ENCODE peak calls at places on chromosomes 13 and 19, in six cellular contexts. One of them, this sample, is unnamed.

GRCh38 chr13:97275265-97275664 is 53.1 kb downstream of the MBNL2 start:
- DNase-seq in A549: no peak
- DNase-seq in WERI-Rb-1: no peak
- DNase-seq in cardiac muscle cell: no peak
- DNase-seq in heart right ventricle: no peak
- DNase-seq in gastrocnemius medialis: no peak
- DNase-seq in this sample: no peak

GRCh38 chr13:93270769-93271753 is 44.5 kb downstream of the GPC6 start:
- DNase-seq in A549: no peak
- DNase-seq in WERI-Rb-1: peak
- DNase-seq in cardiac muscle cell: peak
- DNase-seq in heart right ventricle: no peak
- DNase-seq in gastrocnemius medialis: no peak
- DNase-seq in this sample: no peak

GRCh38 chr13:73075546-73075945 is 16.7 kb downstream of the KLF5 start:
- DNase-seq in A549: no peak
- DNase-seq in WERI-Rb-1: no peak
- DNase-seq in cardiac muscle cell: no peak
- DNase-seq in heart right ventricle: no peak
- DNase-seq in gastrocnemius medialis: no peak
- DNase-seq in this sample: no peak

GRCh38 chr13:41465965-41466364 is 8.6 kb downstream of the RGCC start:
- DNase-seq in A549: no peak
- DNase-seq in WERI-Rb-1: no peak
- DNase-seq in cardiac muscle cell: no peak
- DNase-seq in heart right ventricle: no peak
- DNase-seq in gastrocnemius medialis: no peak
- DNase-seq in this sample: no peak

GRCh38 chr19:56085571-56086275 is 35.4 kb downstream of the ZNF787 start:
- DNase-seq in A549: no peak
- DNase-seq in WERI-Rb-1: no peak
- DNase-seq in cardiac muscle cell: no peak
- DNase-seq in heart right ventricle: no peak
- DNase-seq in gastrocnemius medialis: no peak
- DNase-seq in this sample: no peak

GRCh38 chr19:18386543-18387251 is 739 bp downstream of the GDF15 start:
- DNase-seq in A549: no peak
- DNase-seq in WERI-Rb-1: no peak
- DNase-seq in cardiac muscle cell: no peak
- DNase-seq in heart right ventricle: no peak
- DNase-seq in gastrocnemius medialis: no peak
- DNase-seq in this sample: no peak

GRCh38 chr13:44989941-44990340 is 603 bp downstream of the GPALPP1 start:
- DNase-seq in A549: peak
- DNase-seq in WERI-Rb-1: no peak
- DNase-seq in cardiac muscle cell: peak
- DNase-seq in heart right ventricle: no peak
- DNase-seq in gastrocnemius medialis: no peak
- DNase-seq in this sample: no peak

GRCh38 chr13:24012648-24013047 is 115.3 kb upstream of the C1QTNF9B start:
- DNase-seq in A549: no peak
- DNase-seq in WERI-Rb-1: no peak
- DNase-seq in cardiac muscle cell: no peak
- DNase-seq in heart right ventricle: no peak
- DNase-seq in gastrocnemius medialis: no peak
- DNase-seq in this sample: no peak

GRCh38 chr13:80604094-80604493 is 263.2 kb upstream of the SPRY2 start:
- DNase-seq in A549: no peak
- DNase-seq in WERI-Rb-1: no peak
- DNase-seq in cardiac muscle cell: no peak
- DNase-seq in heart right ventricle: no peak
- DNase-seq in gastrocnemius medialis: peak
- DNase-seq in this sample: no peak

GRCh38 chr13:46142692-46143238 is 37.9 kb upstream of the CPB2 start:
- DNase-seq in A549: no peak
- DNase-seq in WERI-Rb-1: no peak
- DNase-seq in cardiac muscle cell: no peak
- DNase-seq in heart right ventricle: no peak
- DNase-seq in gastrocnemius medialis: no peak
- DNase-seq in this sample: no peak

GRCh38 chr13:45280751-45281634 is 60.0 kb downstream of the TPT1 start:
- DNase-seq in A549: peak
- DNase-seq in WERI-Rb-1: peak
- DNase-seq in cardiac muscle cell: peak
- DNase-seq in heart right ventricle: peak
- DNase-seq in gastrocnemius medialis: peak
- DNase-seq in this sample: no peak

GRCh38 chr19:45632468-45633196 is 6.6 kb downstream of the EML2 start:
- DNase-seq in A549: peak
- DNase-seq in WERI-Rb-1: peak
- DNase-seq in cardiac muscle cell: peak
- DNase-seq in heart right ventricle: peak
- DNase-seq in gastrocnemius medialis: peak
- DNase-seq in this sample: no peak

GRCh38 chr13:28402057-28402381 is 92.9 kb downstream of the FLT1 start:
- DNase-seq in A549: no peak
- DNase-seq in WERI-Rb-1: no peak
- DNase-seq in cardiac muscle cell: no peak
- DNase-seq in heart right ventricle: no peak
- DNase-seq in gastrocnemius medialis: no peak
- DNase-seq in this sample: no peak

GRCh38 chr13:37313383-37313782 is 207.9 kb upstream of the CSNK1A1L start:
- DNase-seq in A549: no peak
- DNase-seq in WERI-Rb-1: no peak
- DNase-seq in cardiac muscle cell: no peak
- DNase-seq in heart right ventricle: no peak
- DNase-seq in gastrocnemius medialis: no peak
- DNase-seq in this sample: no peak

GRCh38 chr13:33728271-33729037 is 89.5 kb upstream of the RFC3 start:
- DNase-seq in A549: no peak
- DNase-seq in WERI-Rb-1: no peak
- DNase-seq in cardiac muscle cell: no peak
- DNase-seq in heart right ventricle: peak
- DNase-seq in gastrocnemius medialis: no peak
- DNase-seq in this sample: no peak

GRCh38 chr13:28356506-28357064 is 138.3 kb downstream of the FLT1 start:
- DNase-seq in A549: no peak
- DNase-seq in WERI-Rb-1: no peak
- DNase-seq in cardiac muscle cell: no peak
- DNase-seq in heart right ventricle: no peak
- DNase-seq in gastrocnemius medialis: no peak
- DNase-seq in this sample: no peak

GRCh38 chr13:86563308-86563707 is 764.1 kb upstream of the SLITRK6 start:
- DNase-seq in A549: no peak
- DNase-seq in WERI-Rb-1: no peak
- DNase-seq in cardiac muscle cell: no peak
- DNase-seq in heart right ventricle: no peak
- DNase-seq in gastrocnemius medialis: no peak
- DNase-seq in this sample: no peak

GRCh38 chr19:17720487-17720839 is 1.2 kb downstream of the MAP1S start:
- DNase-seq in A549: no peak
- DNase-seq in WERI-Rb-1: no peak
- DNase-seq in cardiac muscle cell: no peak
- DNase-seq in heart right ventricle: no peak
- DNase-seq in gastrocnemius medialis: no peak
- DNase-seq in this sample: no peak

GRCh38 chr19:16587031-16588023 is 15.1 kb upstream of the SLC35E1 start:
- DNase-seq in A549: no peak
- DNase-seq in WERI-Rb-1: peak
- DNase-seq in cardiac muscle cell: peak
- DNase-seq in heart right ventricle: no peak
- DNase-seq in gastrocnemius medialis: no peak
- DNase-seq in this sample: no peak

GRCh38 chr13:94552095-94552494 is 43.9 kb downstream of the TGDS start:
- DNase-seq in A549: no peak
- DNase-seq in WERI-Rb-1: no peak
- DNase-seq in cardiac muscle cell: no peak
- DNase-seq in heart right ventricle: no peak
- DNase-seq in gastrocnemius medialis: no peak
- DNase-seq in this sample: no peak

GRCh38 chr19:32875428-32875827 is 5.9 kb upstream of the SLC7A9 start:
- DNase-seq in A549: no peak
- DNase-seq in WERI-Rb-1: peak
- DNase-seq in cardiac muscle cell: no peak
- DNase-seq in heart right ventricle: no peak
- DNase-seq in gastrocnemius medialis: no peak
- DNase-seq in this sample: no peak

GRCh38 chr19:58318297-58318696 is 8.5 kb upstream of the ZSCAN22 start:
- DNase-seq in A549: no peak
- DNase-seq in WERI-Rb-1: no peak
- DNase-seq in cardiac muscle cell: no peak
- DNase-seq in heart right ventricle: no peak
- DNase-seq in gastrocnemius medialis: no peak
- DNase-seq in this sample: no peak

GRCh38 chr13:42875448-42876269 is 94.3 kb downstream of the FAM216B start:
- DNase-seq in A549: no peak
- DNase-seq in WERI-Rb-1: no peak
- DNase-seq in cardiac muscle cell: peak
- DNase-seq in heart right ventricle: no peak
- DNase-seq in gastrocnemius medialis: no peak
- DNase-seq in this sample: no peak

GRCh38 chr13:84985860-84986259 is 813.4 kb downstream of the SLITRK6 start:
- DNase-seq in A549: no peak
- DNase-seq in WERI-Rb-1: peak
- DNase-seq in cardiac muscle cell: no peak
- DNase-seq in heart right ventricle: no peak
- DNase-seq in gastrocnemius medialis: no peak
- DNase-seq in this sample: no peak

DNA sequence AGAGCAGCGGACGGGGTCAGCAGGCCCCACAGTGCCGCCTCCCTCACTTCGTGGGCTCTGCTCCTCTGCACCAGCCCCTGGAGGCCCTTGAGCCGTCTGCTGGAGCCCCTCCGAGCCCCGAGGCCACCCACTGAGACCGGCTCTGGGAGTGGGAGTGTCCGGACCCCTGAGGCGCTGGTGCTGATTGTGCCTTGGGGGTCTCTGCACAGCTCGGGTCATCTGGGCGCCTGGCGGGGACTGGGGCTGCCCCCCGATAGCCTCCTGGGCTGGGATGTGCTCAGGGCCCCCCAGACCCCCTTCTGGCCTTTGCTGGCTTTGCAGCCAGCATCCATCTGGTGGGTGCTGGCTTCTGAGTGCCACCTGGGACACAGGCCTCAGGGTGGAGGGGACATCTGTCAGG is 15.4 kb downstream of the CBARP start:
- DNase-seq in A549: no peak
- DNase-seq in WERI-Rb-1: peak
- DNase-seq in cardiac muscle cell: no peak
- DNase-seq in heart right ventricle: no peak
- DNase-seq in gastrocnemius medialis: no peak
- DNase-seq in this sample: no peak
- TF ChIP-seq CTCF in A549: no peak
- TF ChIP-seq CTCF in WERI-Rb-1: peak
- TF ChIP-seq CTCF in cardiac muscle cell: peak
- TF ChIP-seq CTCF in heart right ventricle: no peak
- TF ChIP-seq CTCF in gastrocnemius medialis: no peak
- TF ChIP-seq CTCF in this sample: no peak

GRCh38 chr19:4064073-4064550 is 2.6 kb downstream of the ZBTB7A start:
- DNase-seq in A549: no peak
- DNase-seq in WERI-Rb-1: no peak
- DNase-seq in cardiac muscle cell: peak
- DNase-seq in heart right ventricle: peak
- DNase-seq in gastrocnemius medialis: no peak
- DNase-seq in this sample: no peak

GRCh38 chr19:4064551-4065260 is 2.0 kb downstream of the ZBTB7A start:
- DNase-seq in A549: no peak
- DNase-seq in WERI-Rb-1: peak
- DNase-seq in cardiac muscle cell: peak
- DNase-seq in heart right ventricle: peak
- DNase-seq in gastrocnemius medialis: peak
- DNase-seq in this sample: no peak

GRCh38 chr19:4061683-4062575 is 4.8 kb downstream of the ZBTB7A start:
- DNase-seq in A549: no peak
- DNase-seq in WERI-Rb-1: peak
- DNase-seq in cardiac muscle cell: no peak
- DNase-seq in heart right ventricle: no peak
- DNase-seq in gastrocnemius medialis: no peak
- DNase-seq in this sample: no peak

GRCh38 chr19:4062576-4063368 is 3.9 kb downstream of the ZBTB7A start:
- DNase-seq in A549: no peak
- DNase-seq in WERI-Rb-1: peak
- DNase-seq in cardiac muscle cell: no peak
- DNase-seq in heart right ventricle: no peak
- DNase-seq in gastrocnemius medialis: no peak
- DNase-seq in this sample: no peak

DNA sequence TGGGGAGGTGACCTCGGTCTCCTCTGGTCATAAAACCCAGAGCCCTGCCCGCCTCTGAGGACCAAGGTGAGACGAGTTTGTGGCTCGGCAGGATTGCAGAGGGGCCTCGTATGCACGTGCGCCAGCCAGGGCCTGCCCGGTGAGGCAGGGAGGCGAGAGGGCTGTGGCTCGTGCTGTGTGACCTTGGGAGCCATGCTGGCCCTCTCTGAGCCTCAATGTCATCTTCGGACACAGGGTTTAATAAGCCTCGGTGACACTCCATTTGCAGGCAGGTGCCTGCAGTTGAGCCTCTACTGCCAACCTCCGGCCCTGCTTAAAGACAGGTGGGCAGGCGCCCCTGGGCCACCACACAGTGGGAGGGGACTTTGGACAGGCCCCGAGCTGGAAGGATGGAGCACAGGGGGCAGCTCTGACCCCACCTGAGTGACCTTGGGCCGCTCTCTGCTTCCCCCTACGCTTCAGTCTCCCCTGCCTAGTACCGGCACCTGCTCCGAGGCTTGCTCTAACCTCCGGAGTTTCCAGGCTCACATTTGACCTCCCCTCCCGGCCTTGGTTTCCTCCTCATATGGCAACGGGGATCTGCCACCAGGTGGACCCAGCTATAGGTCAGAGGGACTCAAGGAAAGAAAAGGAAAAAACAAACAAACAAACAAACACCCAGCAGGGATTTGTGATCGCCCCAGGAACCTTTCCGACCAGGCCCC is 3.2 kb downstream of the ZBTB7A start:
- DNase-seq in A549: no peak
- DNase-seq in WERI-Rb-1: no peak
- DNase-seq in cardiac muscle cell: no peak
- DNase-seq in heart right ventricle: no peak
- DNase-seq in gastrocnemius medialis: no peak
- DNase-seq in this sample: no peak
- H3K27ac ChIP-seq in A549: peak
- H3K27ac ChIP-seq in WERI-Rb-1: peak
- H3K27ac ChIP-seq in cardiac muscle cell: peak
- H3K27ac ChIP-seq in heart right ventricle: peak
- H3K27ac ChIP-seq in gastrocnemius medialis: peak
- H3K27ac ChIP-seq in this sample: peak

DNA sequence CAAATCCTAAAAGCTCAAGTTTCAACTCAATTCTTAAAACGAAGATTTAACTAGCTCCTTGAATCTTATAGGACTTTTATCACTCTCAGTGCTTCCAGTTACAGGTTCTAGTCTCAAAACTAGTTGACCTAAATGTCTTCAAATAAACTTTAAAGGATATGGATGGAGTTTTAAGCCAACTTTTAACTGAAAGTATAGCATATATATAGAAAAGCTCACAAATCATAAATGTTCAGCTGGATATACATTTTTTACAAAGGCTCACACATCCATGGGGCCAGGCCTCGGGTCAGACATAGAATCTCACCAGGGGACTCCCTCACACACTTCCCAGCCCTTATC is 47.1 kb upstream of the ARHGEF7 start:
- DNase-seq in A549: no peak
- DNase-seq in WERI-Rb-1: no peak
- DNase-seq in cardiac muscle cell: no peak
- DNase-seq in heart right ventricle: no peak
- DNase-seq in gastrocnemius medialis: no peak
- DNase-seq in this sample: no peak
- H3K4me3 ChIP-seq in A549: peak
- H3K4me3 ChIP-seq in WERI-Rb-1: no peak
- H3K4me3 ChIP-seq in cardiac muscle cell: no peak
- H3K4me3 ChIP-seq in heart right ventricle: peak
- H3K4me3 ChIP-seq in gastrocnemius medialis: peak
- H3K4me3 ChIP-seq in this sample: peak

GRCh38 chr13:39016789-39017188 is 21.1 kb downstream of the PROSER1 start:
- DNase-seq in A549: peak
- DNase-seq in WERI-Rb-1: peak
- DNase-seq in cardiac muscle cell: peak
- DNase-seq in heart right ventricle: no peak
- DNase-seq in gastrocnemius medialis: no peak
- DNase-seq in this sample: no peak
- TF ChIP-seq CTCF in A549: peak
- TF ChIP-seq CTCF in WERI-Rb-1: peak
- TF ChIP-seq CTCF in cardiac muscle cell: peak
- TF ChIP-seq CTCF in heart right ventricle: peak
- TF ChIP-seq CTCF in gastrocnemius medialis: peak
- TF ChIP-seq CTCF in this sample: no peak

This sample was measured in esophagus muscularis mucosa.